ENCODE peak calls at places on chromosome 14, in six cellular contexts. E is NB4, J is DND-41, P is fibroblast of mammary gland, T is upper lobe of right lung, Q is AG04450. H is an unnamed sample.

GRCh38 chr14:60654303-60654925 is 5.1 kb upstream of the SIX1 start:
- DNase-seq in E (no peak), J (no peak), P (peak), T (no peak), Q (no peak), H (no peak)

GRCh38 chr14:94612580-94613554 is 676 bp downstream of the SERPINA3 start:
- DNase-seq in E (no peak), J (no peak), P (no peak), T (no peak), Q (no peak), H (no peak)

GRCh38 chr14:58941666-58942065 is 246.8 kb upstream of the DAAM1 start:
- DNase-seq in E (no peak), J (no peak), P (no peak), T (no peak), Q (no peak), H (no peak)

GRCh38 chr14:53231166-53231565 is 78.0 kb upstream of the DDHD1 start:
- DNase-seq in E (no peak), J (no peak), P (no peak), T (no peak), Q (no peak), H (no peak)

GRCh38 chr14:92952497-92953298 is 29.7 kb downstream of the CHGA start:
- DNase-seq in E (no peak), J (no peak), P (no peak), T (peak), Q (no peak), H (no peak)

GRCh38 chr14:52551696-52552062 is 626 bp downstream of the TXNDC16 start:
- DNase-seq in E (peak), J (peak), P (peak), T (no peak), Q (no peak), H (no peak)

GRCh38 chr14:77376380-77376770 is 519 bp downstream of the TMED8 start:
- DNase-seq in E (peak), J (peak), P (no peak), T (peak), Q (no peak), H (no peak)

GRCh38 chr14:65237023-65237814 is 134.9 kb upstream of the MAX start:
- DNase-seq in E (no peak), J (no peak), P (peak), T (no peak), Q (no peak), H (no peak)

GRCh38 chr14:60094306-60094897 is 2.7 kb downstream of the PCNX4 start:
- DNase-seq in E (peak), J (peak), P (peak), T (no peak), Q (no peak), H (no peak)

GRCh38 chr14:35818346-35819115 is 7.6 kb upstream of the BRMS1L start:
- DNase-seq in E (peak), J (peak), P (peak), T (no peak), Q (no peak), H (peak)

GRCh38 chr14:53327716-53328115 is 174.6 kb upstream of the DDHD1 start:
- DNase-seq in E (no peak), J (no peak), P (peak), T (no peak), Q (no peak), H (no peak)

GRCh38 chr14:104863131-104863862 is 1.8 kb upstream of the CEP170B start:
- DNase-seq in E (no peak), J (no peak), P (no peak), T (no peak), Q (no peak), H (no peak)

GRCh38 chr14:36134026-36134425 is 42.5 kb downstream of the PTCSC3 start:
- DNase-seq in E (peak), J (no peak), P (no peak), T (no peak), Q (no peak), H (no peak)

GRCh38 chr14:97995038-97995437 is 1197.9 kb downstream of the VRK1 start:
- DNase-seq in E (no peak), J (no peak), P (no peak), T (no peak), Q (no peak), H (no peak)

GRCh38 chr14:97994020-97994531 is 1196.9 kb downstream of the VRK1 start:
- DNase-seq in E (no peak), J (peak), P (no peak), T (no peak), Q (no peak), H (no peak)

GRCh38 chr14:97993508-97994019 is 1196.4 kb downstream of the VRK1 start:
- DNase-seq in E (no peak), J (no peak), P (no peak), T (no peak), Q (no peak), H (no peak)

GRCh38 chr14:97995571-97995970 is 1198.4 kb downstream of the VRK1 start:
- DNase-seq in E (no peak), J (no peak), P (no peak), T (no peak), Q (no peak), H (no peak)
- H3K4me3 ChIP-seq in E (no peak), J (no peak), P (no peak), T (no peak), Q (no peak), H (no peak)

DNA sequence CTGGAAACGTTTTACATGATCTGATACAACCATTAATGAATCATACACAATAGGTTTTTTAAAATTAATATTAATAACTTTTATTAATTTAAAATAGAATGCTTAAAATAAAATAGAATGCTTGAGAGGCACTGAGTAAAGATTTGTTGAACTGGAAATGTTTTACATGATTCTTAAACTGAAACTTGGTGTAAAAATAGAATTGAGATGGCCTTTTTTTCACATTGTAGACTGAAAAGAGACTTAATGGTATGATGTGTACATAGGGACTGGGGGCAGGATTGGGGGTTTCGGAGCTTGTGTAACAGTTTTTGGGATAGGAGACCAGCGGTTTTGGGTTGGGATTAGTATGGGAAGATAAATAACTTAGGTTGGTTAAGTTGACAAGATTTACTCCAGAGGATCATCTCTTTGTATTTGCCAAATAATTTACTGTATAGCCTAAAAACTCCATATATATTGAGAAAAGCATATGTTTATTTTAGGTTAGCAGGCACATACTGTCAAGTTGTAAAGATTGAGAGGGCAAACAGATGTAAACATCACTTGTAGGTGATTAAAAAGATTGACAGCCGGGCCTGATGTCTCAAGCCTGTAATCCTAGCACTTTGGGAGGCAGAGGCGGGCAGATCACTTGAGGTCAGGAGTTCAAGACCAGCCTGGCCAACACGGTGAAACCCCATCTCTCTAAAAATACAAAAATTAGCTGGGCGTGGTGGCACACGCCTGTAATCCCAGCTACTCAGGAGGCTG is 2.0 kb upstream of the ZNF410 start:
- DNase-seq in E (no peak), J (no peak), P (no peak), T (no peak), Q (no peak), H (no peak)
- H3K4me3 ChIP-seq in E (no peak), J (no peak), P (no peak), T (no peak), Q (no peak), H (no peak)

DNA sequence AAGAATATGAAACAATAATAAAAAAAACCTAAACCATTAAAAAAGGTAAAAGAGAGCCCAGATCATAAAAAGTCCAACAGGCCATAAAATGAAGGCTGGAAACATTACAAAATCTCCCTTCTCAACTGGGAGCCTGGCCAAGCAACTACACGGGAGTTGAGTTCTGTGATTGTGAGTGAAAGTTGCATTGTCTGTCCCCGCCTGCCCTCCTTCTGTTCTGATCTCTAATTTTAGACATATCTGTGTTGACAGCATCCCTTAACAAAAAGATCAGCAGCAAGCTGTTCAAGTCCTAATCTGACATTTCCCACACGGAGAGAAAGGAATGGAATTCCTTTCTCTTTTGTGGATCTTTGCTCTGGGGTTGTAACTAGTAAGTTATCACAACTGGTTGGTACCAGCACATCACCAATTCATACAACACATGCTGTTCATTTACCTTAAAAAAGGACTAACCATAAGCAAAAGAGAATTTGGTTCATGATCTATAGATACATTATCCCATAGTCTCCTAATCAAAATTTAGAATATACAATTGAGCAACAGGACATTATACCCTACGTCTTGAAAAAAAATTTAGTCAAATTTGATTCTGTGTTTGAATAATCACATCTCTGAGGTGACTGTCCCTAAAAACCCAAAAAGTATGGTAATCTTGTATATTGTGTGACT is 205.1 kb upstream of the GZMB start:
- DNase-seq in E (no peak), J (no peak), P (no peak), T (no peak), Q (no peak), H (no peak)
- H3K4me3 ChIP-seq in E (no peak), J (no peak), P (no peak), T (no peak), Q (no peak), H (no peak)

GRCh38 chr14:34424488-34424887 is 37.6 kb downstream of the SPTSSA start:
- DNase-seq in E (no peak), J (no peak), P (no peak), T (no peak), Q (no peak), H (no peak)
- H3K4me3 ChIP-seq in E (no peak), J (no peak), P (no peak), T (no peak), Q (no peak), H (no peak)

DNA sequence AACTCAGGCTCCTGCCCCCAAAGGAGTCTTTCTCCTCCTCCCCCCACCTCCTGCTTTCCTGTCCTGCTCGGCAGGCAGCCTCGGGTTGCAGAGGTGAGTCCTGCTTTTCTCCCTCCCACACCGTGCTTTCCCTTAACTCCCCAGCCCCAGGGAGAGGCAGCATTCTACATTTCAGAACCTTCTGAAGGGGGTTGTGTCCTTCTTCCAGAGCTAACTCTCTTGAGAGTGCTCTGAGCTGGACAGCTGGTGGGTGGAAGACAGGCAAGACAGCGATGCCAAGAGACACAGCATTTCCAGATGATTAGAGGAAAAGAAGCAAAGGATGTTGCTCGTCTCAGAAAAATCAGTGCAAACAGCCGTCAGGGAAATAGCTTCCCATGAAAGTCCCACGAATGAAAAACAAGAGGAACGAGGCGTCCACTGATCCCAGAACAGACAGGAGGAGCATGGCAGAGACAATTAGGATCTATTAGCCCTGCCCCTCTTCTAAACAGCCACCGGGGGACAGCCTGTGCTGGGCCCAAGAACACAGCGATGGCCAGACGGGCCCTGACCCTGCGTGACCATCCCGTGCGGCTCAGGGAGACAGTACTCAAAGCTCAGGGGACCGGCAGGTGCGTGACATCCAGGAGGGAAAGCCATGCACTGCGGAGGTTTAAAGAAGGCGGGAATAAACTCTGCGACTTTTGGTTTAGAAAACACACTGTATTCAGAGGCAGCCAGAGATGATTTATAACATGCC is 216.5 kb upstream of the RTL1 start:
- DNase-seq in E (peak), J (peak), P (peak), T (no peak), Q (no peak), H (no peak)
- H3K4me3 ChIP-seq in E (no peak), J (peak), P (no peak), T (peak), Q (no peak), H (no peak)

GRCh38 chr14:75426332-75427125 is 1.3 kb upstream of the JDP2 start:
- DNase-seq in E (peak), J (no peak), P (no peak), T (no peak), Q (no peak), H (no peak)
- H3K4me3 ChIP-seq in E (peak), J (no peak), P (no peak), T (peak), Q (no peak), H (no peak)

GRCh38 chr14:33573296-33573695 is 377.6 kb downstream of the EGLN3 start:
- DNase-seq in E (no peak), J (no peak), P (no peak), T (no peak), Q (no peak), H (no peak)

GRCh38 chr14:33568935-33569579 is 381.8 kb downstream of the EGLN3 start:
- DNase-seq in E (no peak), J (no peak), P (no peak), T (no peak), Q (no peak), H (no peak)

GRCh38 chr14:33569844-33570716 is 380.8 kb downstream of the EGLN3 start:
- DNase-seq in E (no peak), J (no peak), P (no peak), T (no peak), Q (no peak), H (no peak)

GRCh38 chr14:33567736-33568124 is 383.1 kb downstream of the EGLN3 start:
- DNase-seq in E (no peak), J (no peak), P (no peak), T (no peak), Q (no peak), H (no peak)

GRCh38 chr14:33570717-33571058 is 380.2 kb downstream of the EGLN3 start:
- DNase-seq in E (no peak), J (no peak), P (no peak), T (no peak), Q (no peak), H (no peak)
- H3K4me3 ChIP-seq in E (no peak), J (no peak), P (no peak), T (no peak), Q (no peak), H (no peak)

GRCh38 chr14:75520852-75521251 is 1.4 kb upstream of the BATF start:
- DNase-seq in E (no peak), J (no peak), P (no peak), T (no peak), Q (no peak), H (no peak)

GRCh38 chr14:75519826-75520692 is 2.2 kb upstream of the BATF start:
- DNase-seq in E (no peak), J (no peak), P (peak), T (no peak), Q (peak), H (no peak)

GRCh38 chr14:75522919-75523318 is 650 bp downstream of the BATF start:
- DNase-seq in E (no peak), J (no peak), P (no peak), T (no peak), Q (no peak), H (no peak)

GRCh38 chr14:75522224-75522764 is at the start of gene BATF:
- DNase-seq in E (peak), J (peak), P (no peak), T (peak), Q (no peak), H (peak)

GRCh38 chr14:75521415-75522199 is 662 bp upstream of the BATF start:
- DNase-seq in E (no peak), J (peak), P (no peak), T (no peak), Q (no peak), H (no peak)
- H3K4me3 ChIP-seq in E (peak), J (peak), P (no peak), T (peak), Q (no peak), H (peak)

GRCh38 chr14:21509432-21510143 is 1.6 kb downstream of the METTL3 start:
- DNase-seq in E (no peak), J (no peak), P (no peak), T (no peak), Q (no peak), H (no peak)
- H3K4me3 ChIP-seq in E (peak), J (peak), P (peak), T (peak), Q (peak), H (peak)

GRCh38 chr14:38255408-38255672 is 553 bp downstream of the CLEC14A start:
- DNase-seq in E (no peak), J (no peak), P (no peak), T (peak), Q (no peak), H (no peak)
- H3K4me3 ChIP-seq in E (no peak), J (no peak), P (peak), T (peak), Q (peak), H (no peak)

H was measured in CD8-positive, alpha-beta memory T cell.